ENCODE peak calls at places on chromosomes 13 and 19, in five cellular contexts. K is epithelial cell of esophagus, G is AG10803, U is thyroid gland, T is cardiac fibroblast. Y is an unnamed sample.
A peak's percentile ranks its signal among the peaks of the same experiment; 100 is the strongest.

GRCh38 chr13:99496322-99497142 is 4.7 kb upstream of the TM9SF2 start:
- DNase-seq in K (no peak), T (peak; percentile 60), G (peak; percentile 91), U (peak; percentile 21), Y (no peak)

GRCh38 chr13:43953370-43953769 is 73.7 kb downstream of the LACC1 start:
- DNase-seq in G (no peak), T (no peak), K (peak; percentile 71), U (peak; percentile 38), Y (no peak)

GRCh38 chr19:57465680-57466381 is 8.9 kb upstream of the VN1R1 start:
- DNase-seq in T (peak; percentile 70), G (peak; percentile 23), K (peak; percentile 40), U (no peak), Y (no peak)

GRCh38 chr13:77306458-77306857 is 20.4 kb downstream of the MYCBP2 start:
- DNase-seq in T (no peak), U (no peak), K (no peak), G (no peak), Y (no peak)

GRCh38 chr19:44747739-44748425 is 626 bp upstream of the BCL3 start:
- DNase-seq in G (peak; percentile 61), K (no peak), U (peak; percentile 76), T (peak; percentile 72), Y (peak; percentile 71)

GRCh38 chr13:67408823-67409222 is 178.7 kb upstream of the PCDH9 start:
- DNase-seq in T (peak; percentile 67), U (no peak), K (peak; percentile 51), G (no peak), Y (peak; percentile 59)

GRCh38 chr19:9914315-9915207 is 21.8 kb downstream of the OLFM2 start:
- DNase-seq in G (peak; percentile 72), U (peak; percentile 80), K (peak; percentile 84), T (peak; percentile 83), Y (peak; percentile 80)

GRCh38 chr19:45346449-45346848 is 5.9 kb downstream of the KLC3 start:
- DNase-seq in T (no peak), G (no peak), K (no peak), U (no peak), Y (no peak)

GRCh38 chr19:55544776-55545439 is 435 bp downstream of the SBK3 start:
- DNase-seq in T (no peak), K (no peak), G (no peak), U (no peak), Y (no peak)

GRCh38 chr19:49421039-49421877 is 2.0 kb downstream of the PTH2 start:
- DNase-seq in K (peak; percentile 58), G (peak; percentile 43), U (peak; percentile 78), T (peak; percentile 61), Y (peak; percentile 27)

GRCh38 chr13:95496485-95496884 is 56.0 kb upstream of the CLDN10 start:
- DNase-seq in K (no peak), U (no peak), G (no peak), T (no peak), Y (no peak)

GRCh38 chr13:43988302-43988701 is 108.6 kb downstream of the LACC1 start:
- DNase-seq in G (no peak), T (peak; percentile 42), U (no peak), K (peak; percentile 49), Y (no peak)

GRCh38 chr13:78786399-78786879 is 127.5 kb upstream of the OBI1 start:
- DNase-seq in U (no peak), G (no peak), K (no peak), T (no peak), Y (no peak)

GRCh38 chr19:16325671-16326400 is 1.2 kb downstream of the KLF2 start:
- DNase-seq in G (peak; percentile 35), U (peak; percentile 40), K (no peak), T (peak; percentile 40), Y (no peak)

GRCh38 chr19:11092181-11092538 is 2.9 kb downstream of the LDLR start:
- DNase-seq in K (peak; percentile 63), T (peak; percentile 82), U (no peak), G (peak; percentile 74), Y (peak; percentile 75)

GRCh38 chr19:11598103-11598483 is 810 bp downstream of the ZNF627 start:
- DNase-seq in K (no peak), T (peak; percentile 47), U (no peak), G (peak; percentile 26), Y (no peak)

GRCh38 chr13:39144941-39145533 is 106.8 kb downstream of the NHLRC3 start:
- DNase-seq in K (peak; percentile 76), G (peak; percentile 68), U (peak; percentile 45), T (peak; percentile 84), Y (peak; percentile 62)

GRCh38 chr13:40533072-40533471 is 133.4 kb downstream of the FOXO1 start:
- DNase-seq in G (no peak), K (no peak), U (no peak), T (no peak), Y (no peak)

GRCh38 chr19:41641879-41642485 is 15.1 kb upstream of the CEACAM4 start:
- DNase-seq in K (peak; percentile 67), G (peak; percentile 49), T (peak; percentile 65), U (peak; percentile 60), Y (peak; percentile 29)

GRCh38 chr19:35742121-35742724 is at the start of gene IGFLR1:
- DNase-seq in T (no peak), U (peak; percentile 9), G (no peak), K (no peak), Y (no peak)

GRCh38 chr19:3653865-3654513 is 27.4 kb upstream of the CACTIN start:
- DNase-seq in T (no peak), K (no peak), U (no peak), G (no peak), Y (no peak)

GRCh38 chr19:2083174-2083854 is 12.8 kb downstream of the MOB3A start:
- DNase-seq in K (no peak), G (no peak), U (no peak), T (no peak), Y (no peak)

GRCh38 chr13:51577690-51578089 is 6.6 kb upstream of the WDFY2 start:
- DNase-seq in T (no peak), U (no peak), G (no peak), K (peak; percentile 83), Y (no peak)

GRCh38 chr19:4534836-4535658 is at the start of gene PLIN5:
- DNase-seq in G (no peak), T (peak; percentile 43), U (peak; percentile 82), K (peak; percentile 42), Y (peak; percentile 19)

GRCh38 chr13:44954210-44954609 is 35.1 kb downstream of the NUFIP1 start:
- DNase-seq in G (no peak), T (no peak), U (no peak), K (no peak), Y (no peak)

GRCh38 chr13:30851697-30852096 is 54.4 kb upstream of the MEDAG start:
- DNase-seq in U (no peak), T (no peak), K (no peak), G (no peak), Y (no peak)

GRCh38 chr19:35429698-35430097 is 18.4 kb upstream of the FFAR2 start:
- DNase-seq in K (no peak), T (no peak), U (no peak), G (no peak), Y (no peak)

GRCh38 chr13:51747438-51748434 is 56.2 kb downstream of the DHRS12 start:
- DNase-seq in G (no peak), U (no peak), T (no peak), K (no peak), Y (no peak)

DNA sequence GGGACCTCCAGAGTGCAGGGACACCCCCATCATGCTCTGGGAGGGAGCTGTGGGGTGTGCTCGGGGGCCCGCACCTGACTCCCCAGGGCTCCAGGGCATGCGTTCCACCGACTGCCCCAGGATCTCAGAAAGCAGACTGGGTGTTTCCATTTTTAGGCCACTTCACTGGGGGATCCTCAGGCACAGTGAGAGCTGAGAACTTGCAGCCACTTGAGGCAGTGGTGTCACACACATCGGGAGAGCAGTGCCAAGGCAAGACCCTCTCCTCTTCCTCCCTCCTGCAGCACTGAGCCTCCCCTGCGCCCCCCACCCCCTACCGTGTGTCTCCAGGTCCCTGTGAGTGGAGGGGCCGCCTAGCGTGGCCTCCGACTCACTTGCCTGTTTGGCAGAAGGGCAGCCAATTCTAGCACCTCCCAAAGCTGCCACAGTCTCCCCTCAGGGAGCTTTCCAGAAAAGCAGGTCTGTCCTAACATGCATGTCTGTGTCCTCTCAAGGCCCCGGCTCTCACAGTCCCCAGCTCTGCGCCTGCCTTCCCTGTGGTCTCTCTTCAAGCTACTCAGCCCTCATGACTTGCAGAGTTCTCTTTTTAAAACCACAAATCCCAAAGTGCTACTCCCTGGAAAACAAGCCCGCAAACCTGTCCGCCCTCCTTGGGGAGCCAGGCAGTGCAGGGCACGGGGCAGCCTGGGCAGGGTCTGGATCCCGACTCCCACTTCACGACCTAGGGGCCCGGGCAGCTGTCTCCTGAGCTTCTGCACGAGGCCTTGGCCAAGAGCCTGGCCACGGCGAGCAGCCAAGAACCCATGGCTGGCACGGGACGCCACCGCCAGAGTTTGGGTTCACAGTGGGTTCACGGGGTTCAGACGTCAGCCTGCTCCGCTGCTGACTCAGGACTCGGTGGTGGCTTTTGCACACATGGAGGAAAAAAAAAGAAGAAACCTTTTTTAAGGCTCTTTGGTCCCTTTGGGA is 94.1 kb downstream of the STK24 start:
- DNase-seq in K (peak; percentile 40), T (peak; percentile 76), U (peak; percentile 94), G (peak; percentile 86), Y (peak; percentile 77)
- TF ChIP-seq CTCF in K (peak; percentile 3), T (no peak), U (peak; percentile 22), G (peak; percentile 27), Y (peak; percentile 34)

GRCh38 chr13:97268772-97269171 is 46.6 kb downstream of the MBNL2 start:
- DNase-seq in T (peak; percentile 27), K (no peak), U (no peak), G (no peak), Y (no peak)
- H3K4me3 ChIP-seq in T (no peak overlapping the region), K (no peak overlapping the region), U (no peak overlapping the region), G (no peak overlapping the region), Y (no peak overlapping the region)

DNA sequence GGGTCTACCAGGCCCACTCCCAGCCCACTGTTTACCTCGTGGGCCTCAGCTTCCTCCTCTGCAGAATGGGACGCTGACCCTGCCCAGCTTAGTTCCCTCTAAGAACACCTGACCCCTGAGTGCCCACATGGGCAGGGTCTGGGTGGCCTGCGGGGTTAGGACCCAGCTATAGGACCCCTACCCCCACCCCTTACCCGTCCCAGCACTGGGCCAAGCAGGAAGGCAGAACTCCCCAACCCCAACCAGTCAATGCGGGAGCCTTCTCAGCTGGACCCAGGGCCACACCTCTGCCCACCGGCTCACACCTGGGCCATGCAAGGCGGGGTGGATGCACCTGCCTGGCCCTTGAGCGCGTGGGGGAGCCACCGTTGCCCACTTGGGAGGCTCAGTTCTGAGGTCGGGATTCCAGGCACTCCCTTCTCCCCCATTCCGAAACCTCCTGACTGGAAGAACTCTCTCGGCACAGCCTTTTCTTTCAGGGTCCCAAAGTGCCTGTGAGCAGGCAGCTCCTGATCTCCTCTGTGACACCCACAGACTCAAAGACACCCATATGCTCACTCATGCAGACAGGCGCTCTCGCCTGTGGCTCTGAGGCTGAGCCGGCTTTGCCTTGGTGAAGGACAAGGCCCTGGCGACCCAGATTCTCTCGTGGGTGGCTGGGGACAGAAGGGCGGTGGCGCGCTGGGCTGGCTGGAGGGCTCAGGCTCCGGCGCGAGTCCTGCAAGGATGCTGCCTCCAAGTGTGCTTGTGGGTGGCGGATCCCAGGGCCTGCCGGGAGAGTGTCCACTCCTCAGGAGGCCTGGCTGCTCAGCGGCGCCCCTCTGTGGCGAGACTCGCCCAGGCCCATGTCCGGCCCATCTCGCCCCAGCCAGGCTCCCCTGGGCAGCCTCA is 27.9 kb upstream of the PARP4 start:
- DNase-seq in G (no peak), T (no peak), K (no peak), U (no peak), Y (no peak)
- TF ChIP-seq CTCF in G (no peak), T (peak; percentile 24), K (no peak), U (no peak), Y (peak; percentile 37)

DNA sequence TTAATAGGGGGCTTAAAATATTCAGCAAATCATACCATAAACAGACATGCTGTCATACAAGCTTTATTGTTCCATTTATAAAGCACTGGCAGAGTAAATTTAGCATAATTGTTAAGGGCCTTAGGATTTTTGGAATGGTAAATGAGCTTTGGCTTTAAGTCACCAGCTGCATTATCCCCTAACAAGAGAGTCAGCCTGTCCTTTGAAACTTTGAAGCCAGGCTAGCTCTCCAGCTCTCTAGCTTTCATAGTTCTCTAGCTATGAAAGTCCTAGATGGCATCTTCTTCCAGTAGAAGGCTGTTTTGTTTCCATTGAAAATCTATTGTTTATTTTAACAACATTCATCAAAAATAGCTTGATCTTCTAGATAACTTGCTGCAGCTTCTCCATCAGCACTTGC is 420.8 kb upstream of the GPC6 start:
- DNase-seq in T (no peak), U (no peak), G (no peak), K (no peak), Y (no peak)
- H3K4me3 ChIP-seq in T (no peak overlapping the region), U (no peak overlapping the region), G (peak overlapping the region; percentile 49), K (no peak overlapping the region), Y (no peak overlapping the region)